ENCODE peak calls at places on chromosome 20, in four cellular contexts. U, M, A and I are unnamed samples.

GRCh38 chr20:1892122-1892385 is 3.2 kb upstream of the SIRPA start:
- DNase-seq in U (no peak), M (no peak), A (no peak), I (no peak)

GRCh38 chr20:59938696-59939051 is 1.4 kb downstream of the PPP1R3D start:
- DNase-seq in A (peak; percentile 70), U (no peak), M (no peak), I (peak; percentile 75)

GRCh38 chr20:24764825-24765224 is 184.2 kb upstream of the CST7 start:
- DNase-seq in M (no peak), U (peak; percentile 20), A (peak; percentile 35), I (no peak)

GRCh38 chr20:14510341-14510740 is 172.9 kb upstream of the FLRT3 start:
- DNase-seq in M (no peak), U (no peak), A (no peak), I (no peak)

GRCh38 chr20:59603727-59604608 is at the start of gene PHACTR3:
- DNase-seq in U (no peak), A (no peak), M (no peak), I (no peak)

GRCh38 chr20:20710443-20710842 is 2.0 kb downstream of the RALGAPA2 start:
- DNase-seq in M (no peak), A (no peak), U (no peak), I (no peak)

GRCh38 chr20:37821691-37822655 is 81.0 kb upstream of the VSTM2L start:
- DNase-seq in M (no peak), U (no peak), A (no peak), I (peak; percentile 72)

GRCh38 chr20:45833030-45833882 is at the start of gene SNX21:
- DNase-seq in A (peak; percentile 91), M (peak; percentile 90), U (peak; percentile 77), I (peak; percentile 97)

GRCh38 chr20:26208296-26209091 is 511.8 kb upstream of the ZNF337 start:
- DNase-seq in U (no peak), M (no peak), A (no peak), I (peak; percentile 52)

GRCh38 chr20:32437391-32438074 is 79.4 kb downstream of the ASXL1 start:
- DNase-seq in A (no peak), U (no peak), M (no peak), I (no peak)

GRCh38 chr20:57476073-57476526 is 48.8 kb downstream of the CTCFL start:
- DNase-seq in A (peak; percentile 44), U (no peak), M (no peak), I (peak; percentile 36)

GRCh38 chr20:57897891-57898290 is 188.1 kb upstream of the PMEPA1 start:
- DNase-seq in U (no peak), M (no peak), A (no peak), I (peak; percentile 52)

GRCh38 chr20:35467339-35468224 is 12.2 kb downstream of the CEP250 start:
- DNase-seq in M (peak; percentile 47), U (no peak), A (no peak), I (peak; percentile 72)

GRCh38 chr20:24935786-24936525 is 13.1 kb upstream of the CST7 start:
- DNase-seq in U (no peak), A (peak; percentile 29), M (no peak), I (no peak)

GRCh38 chr20:46810442-46811327 is 84.0 kb upstream of the EYA2 start:
- DNase-seq in A (peak; percentile 29), M (no peak), U (no peak), I (no peak)

GRCh38 chr20:14449323-14449722 is 111.9 kb upstream of the FLRT3 start:
- DNase-seq in M (no peak), A (no peak), U (no peak), I (no peak)

GRCh38 chr20:12068146-12068545 is 150.5 kb downstream of the BTBD3 start:
- DNase-seq in M (no peak), U (no peak), A (no peak), I (no peak)

GRCh38 chr20:10619427-10619826 is 54.4 kb downstream of the JAG1 start:
- DNase-seq in M (no peak), A (no peak), U (no peak), I (no peak)

GRCh38 chr20:17859616-17860232 is 108.9 kb downstream of the SNX5 start:
- DNase-seq in U (no peak), M (no peak), A (no peak), I (no peak)

GRCh38 chr20:24993337-24994185 is 1.0 kb upstream of the APMAP start:
- DNase-seq in A (no peak), U (no peak), M (no peak), I (peak; percentile 17)

GRCh38 chr20:53897884-53898557 is 172.4 kb downstream of the BCAS1 start:
- DNase-seq in U (peak; percentile 35), M (no peak), A (peak; percentile 44), I (no peak)

GRCh38 chr20:38156280-38156679 is 8.8 kb downstream of the TGM2 start:
- DNase-seq in M (no peak), A (no peak), U (no peak), I (no peak)

GRCh38 chr20:36175016-36175415 is 20.5 kb downstream of the EPB41L1 start:
- DNase-seq in U (no peak), M (no peak), A (no peak), I (no peak)

GRCh38 chr20:34312544-34313217 is 9.5 kb upstream of the AHCY start:
- DNase-seq in M (peak; percentile 84), U (peak; percentile 89), A (peak; percentile 91), I (peak; percentile 91)
- TF ChIP-seq EP300 in M (no peak), U (no peak), A (no peak), I (no peak)

GRCh38 chr20:62353289-62354030 is 13.7 kb downstream of the LAMA5 start:
- DNase-seq in M (no peak), A (no peak), U (no peak), I (no peak)
- H3K27ac ChIP-seq in M (no peak overlapping the region), A (peak overlapping the region; percentile 57), U (peak overlapping the region; percentile 65), I (peak overlapping the region; percentile 93)

GRCh38 chr20:3547906-3548305 is 77.1 kb downstream of the ATRN start:
- DNase-seq in M (no peak), U (no peak), A (no peak), I (no peak)
- H3K4me1 ChIP-seq in M (no peaks in the 10 kb centered on the region), U (no peaks in the 10 kb centered on the region), A (no peaks in the 10 kb centered on the region), I (no peaks in the 10 kb centered on the region)

DNA sequence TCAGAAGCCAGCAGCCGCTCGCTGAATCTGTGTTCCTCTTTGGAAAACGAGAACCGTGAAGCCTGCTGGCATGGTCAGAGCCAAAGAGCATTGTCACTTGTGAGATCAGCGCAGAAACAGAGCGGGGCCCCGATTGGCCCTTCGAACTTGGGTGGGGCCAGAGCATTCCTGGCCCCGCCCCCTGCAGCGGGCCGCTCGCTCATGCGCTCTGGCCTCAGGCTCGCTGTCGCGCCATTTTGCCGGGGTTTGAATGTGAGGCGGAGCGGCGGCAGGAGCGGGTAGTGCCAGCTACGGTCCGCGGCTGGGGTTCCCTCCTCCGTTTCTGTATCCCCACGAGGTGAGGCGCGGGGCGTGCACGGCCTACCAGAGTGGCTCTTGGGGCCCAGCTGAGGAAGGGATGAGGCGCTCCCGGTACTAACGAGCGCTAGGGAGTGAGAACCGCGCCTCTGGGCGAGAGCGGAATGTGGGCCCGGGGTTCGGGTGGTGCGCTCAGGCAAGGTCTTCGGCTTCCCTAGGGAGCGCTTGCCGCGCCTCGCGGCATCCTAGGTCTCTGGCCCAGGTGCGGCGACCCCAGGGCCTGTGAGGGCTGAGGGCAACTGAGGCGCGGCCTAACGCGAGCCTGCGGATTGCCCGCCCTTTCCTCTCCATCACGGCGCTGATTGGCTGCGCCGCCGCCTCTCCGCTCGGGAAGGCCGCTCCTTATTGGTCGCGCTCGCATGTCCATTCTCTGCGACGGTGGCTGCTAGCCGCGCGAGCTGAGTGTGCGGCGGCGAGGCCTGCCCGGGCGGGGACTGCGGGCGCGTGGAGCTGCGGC is at the start of gene CSE1L:
- DNase-seq in A (peak; percentile 96), U (peak; percentile 95), M (peak; percentile 93), I (peak; percentile 98)
- TF ChIP-seq EP300 in A (no peak), U (no peak), M (no peak), I (no peak)